ENCODE peak calls at places on chromosomes 2 and 18, in eight cellular contexts. One of them, this sample, is unnamed. For H3K4me1 and H3K36me3, the result is how much of the 10 kb centered on the place peaks cover.

GRCh38 chr2:38145226-38145625 is 69.3 kb upstream of the CYP1B1 start:
- DNase-seq in suprapubic skin: no peak
- DNase-seq in mammary epithelial cell: peak
- DNase-seq in DND-41: no peak
- DNase-seq in sigmoid colon: no peak
- DNase-seq in Karpas-422: no peak
- DNase-seq in uterus: no peak
- DNase-seq in effector memory CD4-positive, alpha-beta T cell: no peak
- DNase-seq in this sample: no peak

GRCh38 chr18:8990276-8991031 is 112.0 kb upstream of the NDUFV2 start:
- DNase-seq in mammary epithelial cell: no peak
- DNase-seq in DND-41: no peak
- DNase-seq in effector memory CD4-positive, alpha-beta T cell: no peak
- DNase-seq in Karpas-422: no peak
- DNase-seq in uterus: no peak
- DNase-seq in sigmoid colon: peak
- DNase-seq in suprapubic skin: peak
- DNase-seq in this sample: peak

GRCh38 chr18:51135795-51136194 is 61.7 kb downstream of the MEX3C start:
- DNase-seq in DND-41: no peak
- DNase-seq in Karpas-422: peak
- DNase-seq in sigmoid colon: no peak
- DNase-seq in effector memory CD4-positive, alpha-beta T cell: no peak
- DNase-seq in mammary epithelial cell: no peak
- DNase-seq in uterus: no peak
- DNase-seq in suprapubic skin: no peak
- DNase-seq in this sample: no peak

GRCh38 chr2:105598853-105599252 is 145.9 kb upstream of the NCK2 start:
- DNase-seq in uterus: no peak
- DNase-seq in suprapubic skin: no peak
- DNase-seq in Karpas-422: no peak
- DNase-seq in mammary epithelial cell: no peak
- DNase-seq in effector memory CD4-positive, alpha-beta T cell: no peak
- DNase-seq in sigmoid colon: no peak
- DNase-seq in DND-41: no peak
- DNase-seq in this sample: no peak

GRCh38 chr2:23617167-23617787 is 232.3 kb downstream of the KLHL29 start:
- DNase-seq in suprapubic skin: no peak
- DNase-seq in sigmoid colon: peak
- DNase-seq in DND-41: no peak
- DNase-seq in Karpas-422: no peak
- DNase-seq in uterus: peak
- DNase-seq in effector memory CD4-positive, alpha-beta T cell: no peak
- DNase-seq in mammary epithelial cell: no peak
- DNase-seq in this sample: peak

GRCh38 chr2:234733093-234733489 is 218.7 kb upstream of the SH3BP4 start:
- DNase-seq in mammary epithelial cell: no peak
- DNase-seq in DND-41: no peak
- DNase-seq in effector memory CD4-positive, alpha-beta T cell: no peak
- DNase-seq in sigmoid colon: no peak
- DNase-seq in uterus: no peak
- DNase-seq in suprapubic skin: no peak
- DNase-seq in Karpas-422: no peak
- DNase-seq in this sample: no peak

GRCh38 chr2:46943881-46944798 is 28.5 kb upstream of the MCFD2 start:
- DNase-seq in mammary epithelial cell: no peak
- DNase-seq in suprapubic skin: no peak
- DNase-seq in sigmoid colon: no peak
- DNase-seq in DND-41: peak
- DNase-seq in Karpas-422: peak
- DNase-seq in effector memory CD4-positive, alpha-beta T cell: peak
- DNase-seq in uterus: no peak
- DNase-seq in this sample: no peak

GRCh38 chr2:4358855-4359254 is 655.5 kb downstream of the DCDC2C start:
- DNase-seq in Karpas-422: no peak
- DNase-seq in mammary epithelial cell: no peak
- DNase-seq in suprapubic skin: no peak
- DNase-seq in effector memory CD4-positive, alpha-beta T cell: no peak
- DNase-seq in DND-41: no peak
- DNase-seq in uterus: no peak
- DNase-seq in sigmoid colon: no peak
- DNase-seq in this sample: no peak

GRCh38 chr2:26561918-26562810 is 79.0 kb downstream of the CIB4 start:
- DNase-seq in Karpas-422: no peak
- DNase-seq in effector memory CD4-positive, alpha-beta T cell: no peak
- DNase-seq in suprapubic skin: peak
- DNase-seq in uterus: no peak
- DNase-seq in mammary epithelial cell: peak
- DNase-seq in DND-41: peak
- DNase-seq in sigmoid colon: peak
- DNase-seq in this sample: peak

GRCh38 chr2:50851891-50852290 is 180.0 kb downstream of the NRXN1 start:
- DNase-seq in uterus: no peak
- DNase-seq in effector memory CD4-positive, alpha-beta T cell: no peak
- DNase-seq in sigmoid colon: no peak
- DNase-seq in Karpas-422: no peak
- DNase-seq in mammary epithelial cell: no peak
- DNase-seq in suprapubic skin: no peak
- DNase-seq in DND-41: no peak
- DNase-seq in this sample: no peak

GRCh38 chr2:121099329-121100318 is 185.4 kb downstream of the TFCP2L1 start:
- DNase-seq in sigmoid colon: peak
- DNase-seq in DND-41: no peak
- DNase-seq in uterus: no peak
- DNase-seq in effector memory CD4-positive, alpha-beta T cell: no peak
- DNase-seq in mammary epithelial cell: no peak
- DNase-seq in suprapubic skin: no peak
- DNase-seq in Karpas-422: peak
- DNase-seq in this sample: no peak

GRCh38 chr18:75475228-75475627 is 47.7 kb upstream of the SMIM21 start:
- DNase-seq in effector memory CD4-positive, alpha-beta T cell: no peak
- DNase-seq in mammary epithelial cell: peak
- DNase-seq in uterus: no peak
- DNase-seq in DND-41: no peak
- DNase-seq in Karpas-422: no peak
- DNase-seq in sigmoid colon: no peak
- DNase-seq in suprapubic skin: no peak
- DNase-seq in this sample: no peak

GRCh38 chr18:32284284-32284683 is 94.4 kb downstream of the MEP1B start:
- DNase-seq in sigmoid colon: no peak
- DNase-seq in suprapubic skin: no peak
- DNase-seq in mammary epithelial cell: no peak
- DNase-seq in DND-41: no peak
- DNase-seq in effector memory CD4-positive, alpha-beta T cell: no peak
- DNase-seq in Karpas-422: no peak
- DNase-seq in uterus: no peak
- DNase-seq in this sample: no peak

GRCh38 chr2:46848446-46848845 is 67.2 kb downstream of the MCFD2 start:
- DNase-seq in effector memory CD4-positive, alpha-beta T cell: no peak
- DNase-seq in suprapubic skin: no peak
- DNase-seq in DND-41: no peak
- DNase-seq in uterus: peak
- DNase-seq in sigmoid colon: peak
- DNase-seq in mammary epithelial cell: no peak
- DNase-seq in Karpas-422: peak
- DNase-seq in this sample: peak

GRCh38 chr2:70214958-70215357 is 24.1 kb upstream of the C2orf42 start:
- DNase-seq in sigmoid colon: no peak
- DNase-seq in effector memory CD4-positive, alpha-beta T cell: no peak
- DNase-seq in mammary epithelial cell: no peak
- DNase-seq in Karpas-422: no peak
- DNase-seq in uterus: no peak
- DNase-seq in DND-41: no peak
- DNase-seq in suprapubic skin: no peak
- DNase-seq in this sample: no peak

GRCh38 chr2:111039984-111040383 is 80.7 kb upstream of the BCL2L11 start:
- DNase-seq in suprapubic skin: no peak
- DNase-seq in sigmoid colon: no peak
- DNase-seq in effector memory CD4-positive, alpha-beta T cell: no peak
- DNase-seq in mammary epithelial cell: no peak
- DNase-seq in DND-41: no peak
- DNase-seq in Karpas-422: peak
- DNase-seq in uterus: no peak
- DNase-seq in this sample: no peak

GRCh38 chr2:240615409-240615808 is 9.9 kb upstream of the GPR35 start:
- DNase-seq in Karpas-422: no peak
- DNase-seq in uterus: no peak
- DNase-seq in DND-41: no peak
- DNase-seq in suprapubic skin: no peak
- DNase-seq in sigmoid colon: no peak
- DNase-seq in effector memory CD4-positive, alpha-beta T cell: no peak
- DNase-seq in mammary epithelial cell: no peak
- DNase-seq in this sample: no peak

GRCh38 chr2:29064746-29065478 is 9.4 kb downstream of the PCARE start:
- DNase-seq in suprapubic skin: no peak
- DNase-seq in DND-41: no peak
- DNase-seq in sigmoid colon: no peak
- DNase-seq in Karpas-422: no peak
- DNase-seq in uterus: no peak
- DNase-seq in effector memory CD4-positive, alpha-beta T cell: no peak
- DNase-seq in mammary epithelial cell: no peak
- DNase-seq in this sample: no peak

GRCh38 chr2:32357545-32358482 is 991 bp downstream of the BIRC6 start:
- DNase-seq in effector memory CD4-positive, alpha-beta T cell: peak
- DNase-seq in DND-41: peak
- DNase-seq in uterus: peak
- DNase-seq in suprapubic skin: peak
- DNase-seq in Karpas-422: peak
- DNase-seq in sigmoid colon: peak
- DNase-seq in mammary epithelial cell: peak
- DNase-seq in this sample: peak

GRCh38 chr2:12618576-12618975 is 98.2 kb upstream of the TRIB2 start:
- DNase-seq in effector memory CD4-positive, alpha-beta T cell: no peak
- DNase-seq in sigmoid colon: no peak
- DNase-seq in suprapubic skin: no peak
- DNase-seq in mammary epithelial cell: no peak
- DNase-seq in Karpas-422: no peak
- DNase-seq in DND-41: no peak
- DNase-seq in uterus: no peak
- DNase-seq in this sample: no peak

DNA sequence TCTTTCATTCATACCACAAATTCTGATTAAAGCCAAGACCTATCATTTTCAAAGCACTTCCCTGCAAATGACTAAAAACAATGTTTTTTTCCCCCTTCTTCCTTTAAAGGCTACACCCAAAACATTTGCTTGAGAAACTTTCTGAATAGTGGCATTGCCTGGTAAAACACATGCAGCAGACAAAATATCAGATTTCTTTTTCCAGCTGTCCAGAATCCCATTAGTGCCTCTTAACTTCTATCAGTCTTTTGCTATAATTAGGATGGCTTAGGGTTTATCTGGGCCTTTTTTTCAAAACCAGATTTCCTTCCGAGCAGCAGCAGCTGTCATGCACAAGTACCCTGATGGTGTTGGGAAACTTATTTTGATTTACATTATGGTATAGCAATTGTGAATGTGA is 50.6 kb downstream of the ALPK2 start:
- DNase-seq in mammary epithelial cell: no peak
- DNase-seq in effector memory CD4-positive, alpha-beta T cell: no peak
- DNase-seq in Karpas-422: no peak
- DNase-seq in DND-41: no peak
- DNase-seq in sigmoid colon: no peak
- DNase-seq in uterus: no peak
- DNase-seq in suprapubic skin: no peak
- DNase-seq in this sample: no peak
- H3K4me1 ChIP-seq in mammary epithelial cell: under half
- H3K4me1 ChIP-seq in effector memory CD4-positive, alpha-beta T cell: under half
- H3K4me1 ChIP-seq in Karpas-422: under half
- H3K4me1 ChIP-seq in DND-41: under half
- H3K4me1 ChIP-seq in sigmoid colon: under half
- H3K4me1 ChIP-seq in uterus: under half
- H3K4me1 ChIP-seq in suprapubic skin: under half
- H3K4me1 ChIP-seq in this sample: under half

DNA sequence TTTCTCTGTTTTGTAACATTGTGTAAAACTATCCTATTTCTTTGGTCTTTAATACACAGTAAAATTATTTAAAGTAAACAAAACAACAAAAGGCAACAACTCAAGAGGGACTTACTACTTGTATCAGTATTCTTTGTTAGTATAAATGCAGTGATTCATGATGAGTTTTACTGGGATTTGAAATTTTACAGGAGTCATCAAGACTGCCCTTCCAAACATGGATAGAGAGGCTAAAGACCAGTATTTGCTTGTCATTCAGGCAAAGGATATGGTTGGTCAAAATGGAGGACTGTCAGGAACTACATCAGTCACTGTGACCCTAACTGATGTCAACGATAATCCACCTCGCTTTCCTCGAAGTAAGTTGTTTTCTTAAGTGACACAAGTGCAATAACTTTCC is 71.1 kb downstream of the CDH7 start:
- DNase-seq in effector memory CD4-positive, alpha-beta T cell: no peak
- DNase-seq in mammary epithelial cell: no peak
- DNase-seq in uterus: no peak
- DNase-seq in DND-41: no peak
- DNase-seq in sigmoid colon: no peak
- DNase-seq in suprapubic skin: no peak
- DNase-seq in Karpas-422: no peak
- DNase-seq in this sample: no peak
- H3K27ac ChIP-seq in effector memory CD4-positive, alpha-beta T cell: no peak
- H3K27ac ChIP-seq in mammary epithelial cell: no peak
- H3K27ac ChIP-seq in uterus: no peak
- H3K27ac ChIP-seq in DND-41: no peak
- H3K27ac ChIP-seq in sigmoid colon: no peak
- H3K27ac ChIP-seq in suprapubic skin: no peak
- H3K27ac ChIP-seq in Karpas-422: no peak
- H3K27ac ChIP-seq in this sample: no peak

DNA sequence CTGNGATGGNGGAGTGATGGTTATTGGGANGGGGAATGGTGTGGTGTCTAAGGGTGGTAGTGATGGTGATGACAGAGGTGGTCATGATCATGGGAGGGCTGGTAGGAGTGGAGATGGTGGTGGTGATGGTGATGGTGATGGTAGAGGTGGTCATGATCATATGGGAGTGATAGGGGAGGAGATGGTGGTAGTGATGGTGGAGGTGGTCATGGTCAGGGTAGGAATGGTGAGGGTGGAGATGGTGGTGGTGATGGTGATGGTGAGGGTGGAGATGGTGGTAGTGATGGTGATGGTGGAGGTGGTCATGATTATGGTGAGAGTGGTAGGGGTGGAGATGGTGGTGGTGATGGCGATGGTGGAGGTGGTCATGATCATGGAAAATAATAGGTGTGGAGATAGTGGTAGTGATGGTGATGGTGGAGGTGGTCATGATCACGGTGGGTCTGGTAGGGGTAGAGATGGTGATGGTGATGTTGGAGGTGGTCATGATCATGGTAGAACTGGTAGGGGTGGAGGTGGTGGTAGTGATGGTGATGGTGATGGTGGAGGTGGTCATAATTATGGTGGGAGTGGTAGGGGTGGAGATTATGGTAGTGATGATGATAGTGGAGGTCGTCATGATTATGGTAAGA is 83.7 kb downstream of the INPP5D start:
- DNase-seq in mammary epithelial cell: no peak
- DNase-seq in Karpas-422: no peak
- DNase-seq in sigmoid colon: no peak
- DNase-seq in uterus: no peak
- DNase-seq in DND-41: no peak
- DNase-seq in suprapubic skin: peak
- DNase-seq in effector memory CD4-positive, alpha-beta T cell: no peak
- DNase-seq in this sample: no peak
- H3K36me3 ChIP-seq in mammary epithelial cell: under half
- H3K36me3 ChIP-seq in Karpas-422: half or more
- H3K36me3 ChIP-seq in sigmoid colon: under half
- H3K36me3 ChIP-seq in uterus: under half
- H3K36me3 ChIP-seq in DND-41: half or more
- H3K36me3 ChIP-seq in suprapubic skin: under half
- H3K36me3 ChIP-seq in effector memory CD4-positive, alpha-beta T cell: half or more
- H3K36me3 ChIP-seq in this sample: under half

GRCh38 chr18:54192900-54193299 is 31.6 kb downstream of the MBD2 start:
- DNase-seq in suprapubic skin: no peak
- DNase-seq in effector memory CD4-positive, alpha-beta T cell: no peak
- DNase-seq in Karpas-422: no peak
- DNase-seq in sigmoid colon: no peak
- DNase-seq in DND-41: no peak
- DNase-seq in uterus: no peak
- DNase-seq in mammary epithelial cell: peak
- DNase-seq in this sample: no peak
- H3K4me1 ChIP-seq in suprapubic skin: under half
- H3K4me1 ChIP-seq in effector memory CD4-positive, alpha-beta T cell: under half
- H3K4me1 ChIP-seq in Karpas-422: half or more
- H3K4me1 ChIP-seq in sigmoid colon: under half
- H3K4me1 ChIP-seq in DND-41: under half
- H3K4me1 ChIP-seq in uterus: under half
- H3K4me1 ChIP-seq in mammary epithelial cell: under half
- H3K4me1 ChIP-seq in this sample: under half

This sample was measured in psoas muscle.